ENCODE peak calls at places on chromosomes 1 and 21, in ten cellular contexts. D, E, N, F, Z, X, Y, T, V and Q are unnamed samples.

GRCh38 chr21:36542312-36543101 is 62.6 kb upstream of the CLDN14 start:
- DNase-seq in E (no peak), V (no peak), F (peak), T (no peak), X (peak), Y (no peak), D (peak), Z (no peak), N (no peak), Q (peak)

GRCh38 chr1:53617382-53618217 is 121.4 kb downstream of the GLIS1 start:
- DNase-seq in N (peak), Z (no peak), D (no peak), T (no peak), F (no peak), E (peak), Y (no peak), X (no peak), V (peak), Q (no peak)

GRCh38 chr1:17348593-17349234 is 23.3 kb upstream of the PADI6 start:
- DNase-seq in V (no peak), F (peak), E (no peak), Z (no peak), N (no peak), T (peak), X (no peak), D (no peak), Y (no peak), Q (peak)

GRCh38 chr1:83123019-83123418 is 875.9 kb downstream of the TTLL7 start:
- DNase-seq in T (no peak), F (no peak), E (no peak), N (no peak), V (no peak), D (no peak), Z (no peak), X (no peak), Y (no peak), Q (no peak)

GRCh38 chr1:36797761-36798160 is 236.6 kb downstream of the GRIK3 start:
- DNase-seq in F (no peak), D (no peak), X (no peak), V (no peak), Z (no peak), T (no peak), Y (no peak), E (no peak), N (no peak), Q (no peak)

GRCh38 chr1:20185834-20186782 is at the start of the genes PLA2G2C and UBXN10:
- DNase-seq in Z (peak), T (no peak), F (no peak), V (peak), N (peak), D (peak), Y (peak), E (peak), X (peak), Q (peak)

GRCh38 chr1:79128726-79129125 is 122.2 kb upstream of the ADGRL4 start:
- DNase-seq in F (no peak), T (peak), E (no peak), Y (no peak), N (no peak), V (no peak), D (no peak), X (no peak), Z (peak), Q (no peak)

GRCh38 chr1:170010443-170010842 is 64.1 kb downstream of the KIFAP3 start:
- DNase-seq in F (no peak), N (no peak), V (no peak), X (peak), Y (no peak), D (peak), Z (no peak), E (no peak), T (no peak), Q (no peak)

GRCh38 chr21:46214478-46215340 is 13.9 kb downstream of the LSS start:
- DNase-seq in Z (no peak), Y (no peak), N (peak), E (no peak), X (no peak), F (no peak), V (peak), T (no peak), D (no peak), Q (no peak)

GRCh38 chr1:43565600-43566360 is 35.1 kb downstream of the PTPRF start:
- DNase-seq in X (peak), N (no peak), Y (peak), T (no peak), F (peak), Z (peak), V (peak), D (peak), E (peak), Q (peak)

GRCh38 chr1:30373471-30374399 is 349.6 kb downstream of the MATN1 start:
- DNase-seq in D (no peak), Y (no peak), X (no peak), Z (no peak), E (no peak), F (no peak), N (no peak), T (no peak), V (no peak), Q (no peak)
- TF ChIP-seq POLR2AphosphoS5 in D (no peak), Y (no peak), X (no peak), Z (no peak), E (no peak), F (no peak), N (no peak), T (no peak), V (no peak), Q (no peak)

GRCh38 chr1:6460349-6461236 is 5.4 kb downstream of the TNFRSF25 start:
- DNase-seq in T (no peak), X (no peak), D (no peak), N (no peak), Y (no peak), E (no peak), V (peak), Z (no peak), F (peak), Q (peak)
- TF ChIP-seq POLR2AphosphoS5 in T (no peak), X (no peak), D (no peak), N (no peak), Y (no peak), E (no peak), V (peak), Z (no peak), F (no peak), Q (no peak)

GRCh38 chr1:180769889-180770288 is 138.1 kb downstream of the XPR1 start:
- DNase-seq in X (no peak), D (no peak), T (no peak), Y (no peak), E (no peak), N (no peak), F (no peak), V (no peak), Z (no peak), Q (no peak)
- TF ChIP-seq POLR2AphosphoS5 in X (no peak), D (no peak), T (no peak), Y (no peak), E (no peak), N (no peak), F (no peak), V (no peak), Z (no peak), Q (no peak)

GRCh38 chr1:41389009-41389408 is 27.8 kb downstream of the FOXO6 start:
- DNase-seq in X (no peak), F (no peak), Y (no peak), T (no peak), V (no peak), D (no peak), Z (no peak), E (no peak), N (no peak), Q (no peak)

GRCh38 chr1:41386190-41386518 is 24.9 kb downstream of the FOXO6 start:
- DNase-seq in T (no peak), F (no peak), V (no peak), Y (no peak), X (no peak), D (no peak), E (no peak), N (no peak), Z (no peak), Q (no peak)

GRCh38 chr1:41385398-41386189 is 24.4 kb downstream of the FOXO6 start:
- DNase-seq in N (no peak), D (no peak), X (no peak), V (no peak), Z (no peak), E (no peak), T (no peak), F (no peak), Y (no peak), Q (no peak)

GRCh38 chr1:41388517-41388916 is 27.3 kb downstream of the FOXO6 start:
- DNase-seq in V (no peak), X (no peak), D (no peak), E (no peak), N (no peak), T (no peak), Y (no peak), F (no peak), Z (no peak), Q (no peak)

DNA sequence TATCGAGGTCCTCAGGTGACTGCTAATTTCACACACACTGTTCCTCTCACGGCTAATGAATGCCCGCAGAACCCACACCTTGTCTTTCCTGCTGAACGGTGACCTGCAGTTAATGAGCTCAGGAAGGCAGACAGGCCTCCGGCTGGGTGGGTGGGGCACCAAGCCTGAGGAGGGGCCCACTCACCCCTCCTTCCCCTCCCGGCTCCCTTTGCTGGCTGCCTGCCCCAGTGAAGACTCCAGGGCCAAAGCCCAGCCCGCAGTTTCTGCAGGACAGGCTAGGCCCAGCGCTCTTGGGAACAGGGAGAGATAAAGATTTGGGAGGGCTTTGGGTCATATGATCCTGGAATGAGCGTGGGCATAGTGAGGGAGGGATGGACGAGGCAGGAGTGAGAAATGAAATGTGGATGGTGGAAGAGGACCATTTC is 26.4 kb downstream of the FOXO6 start:
- DNase-seq in V (no peak), X (peak), D (peak), Y (no peak), T (no peak), E (peak), Z (peak), N (peak), F (no peak), Q (no peak)
- TF ChIP-seq POLR2AphosphoS5 in V (peak), X (no peak), D (no peak), Y (no peak), T (no peak), E (no peak), Z (no peak), N (peak), F (no peak), Q (no peak)

GRCh38 chr1:244049142-244049968 is 1.7 kb upstream of the ZBTB18 start:
- DNase-seq in E (peak), T (no peak), V (peak), Z (peak), D (peak), F (no peak), N (no peak), X (peak), Y (peak), Q (peak)
- TF ChIP-seq POLR2AphosphoS5 in E (no peak), T (no peak), V (peak), Z (no peak), D (peak), F (no peak), N (no peak), X (no peak), Y (no peak), Q (no peak)

DNA sequence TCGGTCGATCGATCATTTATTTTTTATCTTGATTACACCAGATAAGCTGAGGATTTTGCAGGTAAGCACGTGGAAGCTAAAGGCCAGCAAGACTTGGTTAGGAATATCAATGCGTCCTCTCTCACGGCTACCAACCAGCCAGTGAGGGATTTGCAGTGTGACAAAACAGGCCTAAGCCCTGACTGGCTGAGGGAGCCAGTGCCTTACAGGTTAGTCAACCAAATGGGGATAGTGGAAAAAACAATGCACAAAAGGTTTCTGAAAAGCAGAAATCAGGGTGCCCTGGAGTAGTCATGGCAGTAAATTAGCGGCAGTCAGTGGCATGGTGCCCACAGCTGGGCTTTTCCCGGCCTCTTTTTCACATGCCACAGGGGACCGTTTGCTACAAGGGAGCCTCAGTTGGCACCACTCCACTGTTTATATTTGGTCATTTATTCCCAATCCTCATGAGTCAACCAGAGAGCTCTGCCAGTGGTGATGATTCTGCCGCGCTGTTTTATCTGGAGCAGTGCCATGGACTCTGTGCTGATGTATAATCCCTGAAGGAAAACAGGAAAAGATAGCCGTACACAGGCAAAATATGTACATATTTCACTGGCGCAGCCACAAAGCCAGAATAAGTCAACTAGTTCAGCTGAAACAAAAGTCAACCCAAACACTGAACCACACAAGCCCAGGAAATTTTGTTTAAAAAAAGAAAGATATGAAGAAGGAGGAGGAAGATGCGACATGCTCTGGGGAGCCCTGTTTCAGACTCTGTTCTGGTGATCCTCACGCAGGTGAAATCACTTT is 167.7 kb downstream of the RHOU start:
- DNase-seq in Y (no peak), D (peak), E (peak), F (no peak), V (peak), N (peak), T (peak), Z (peak), X (no peak), Q (no peak)
- TF ChIP-seq POLR2AphosphoS5 in Y (no peak), D (peak), E (peak), F (no peak), V (no peak), N (peak), T (peak), Z (peak), X (no peak), Q (no peak)

GRCh38 chr21:15539376-15539775 is 190.4 kb upstream of the USP25 start:
- DNase-seq in D (no peak), Y (no peak), Z (no peak), E (no peak), V (no peak), N (no peak), F (no peak), T (no peak), X (no peak), Q (no peak)
- TF ChIP-seq POLR2AphosphoS5 in D (no peak), Y (no peak), Z (no peak), E (no peak), V (no peak), N (no peak), F (no peak), T (no peak), X (no peak), Q (no peak)